ENCODE peak calls at places on chromosomes 3 and 15, in five cellular contexts. D, R, A, G and Q are unnamed samples.

GRCh38 chr3:57627976-57628375 is 30.8 kb upstream of the ARF4 start:
- DNase-seq in G (no peak), D (peak), R (no peak), A (peak), Q (peak)

GRCh38 chr15:77571181-77571580 is 61.5 kb downstream of the LINGO1 start:
- DNase-seq in A (no peak), G (no peak), R (no peak), D (no peak), Q (no peak)

GRCh38 chr3:43024183-43024865 is 45.2 kb downstream of the GASK1A start:
- DNase-seq in G (no peak), D (no peak), A (no peak), R (no peak), Q (no peak)

GRCh38 chr3:142566096-142566495 is 12.4 kb downstream of the ATR start:
- DNase-seq in G (peak), D (no peak), A (no peak), R (no peak), Q (no peak)

GRCh38 chr3:119662604-119663377 is 2.4 kb upstream of the POPDC2 start:
- DNase-seq in G (no peak), R (no peak), D (no peak), A (no peak), Q (no peak)

GRCh38 chr15:43541785-43542184 is 24.4 kb downstream of the MAP1A start:
- DNase-seq in G (peak), D (no peak), R (no peak), A (no peak), Q (no peak)

GRCh38 chr15:77753238-77753873 is 120.6 kb upstream of the LINGO1 start:
- DNase-seq in R (no peak), D (no peak), A (no peak), G (peak), Q (no peak)

GRCh38 chr3:52210550-52211046 is 12.6 kb downstream of the ALAS1 start:
- DNase-seq in D (no peak), A (no peak), G (peak), R (no peak), Q (no peak)

GRCh38 chr15:75453703-75454470 is 2.4 kb upstream of the SIN3A start:
- DNase-seq in A (peak), G (peak), R (peak), D (peak), Q (peak)

GRCh38 chr15:46442196-46442595 is 807.4 kb downstream of the SQOR start:
- DNase-seq in D (no peak), A (no peak), G (no peak), R (no peak), Q (no peak)

GRCh38 chr3:9123849-9124248 is 125.6 kb downstream of the SRGAP3 start:
- DNase-seq in D (no peak), G (no peak), A (no peak), R (no peak), Q (no peak)

GRCh38 chr3:146543461-146544012 is 870 bp downstream of the PLSCR1 start:
- DNase-seq in A (no peak), R (no peak), D (no peak), G (peak), Q (no peak)

GRCh38 chr3:79461129-79461792 is 306.5 kb downstream of the ROBO1 start:
- DNase-seq in A (no peak), D (no peak), G (no peak), R (no peak), Q (no peak)

GRCh38 chr3:122021811-122022401 is at the start of gene ILDR1:
- DNase-seq in D (no peak), R (no peak), G (no peak), A (no peak), Q (peak)

GRCh38 chr3:25664066-25664809 is 469 bp downstream of the TOP2B start:
- DNase-seq in G (no peak), A (no peak), R (no peak), D (peak), Q (no peak)

GRCh38 chr3:81744366-81744765 is 17.1 kb downstream of the GBE1 start:
- DNase-seq in G (peak), R (peak), A (no peak), D (no peak), Q (no peak)

GRCh38 chr15:41844814-41845213 is 6.2 kb downstream of the PLA2G4B start:
- DNase-seq in D (no peak), R (no peak), A (no peak), G (no peak), Q (no peak)

GRCh38 chr3:24264011-24264410 is 230.6 kb downstream of the THRB start:
- DNase-seq in A (no peak), G (no peak), D (no peak), R (no peak), Q (no peak)

GRCh38 chr3:36362216-36362615 is 18.1 kb upstream of the STAC start:
- DNase-seq in A (no peak), R (no peak), D (no peak), G (peak), Q (no peak)

GRCh38 chr15:69668963-69669362 is 216.3 kb downstream of the RPLP1 start:
- DNase-seq in G (no peak), A (no peak), D (no peak), R (no peak), Q (no peak)

GRCh38 chr3:172562881-172563835 is 39.9 kb upstream of the TNFSF10 start:
- DNase-seq in D (no peak), R (peak), G (peak), A (no peak), Q (no peak)